ENCODE peak calls at places on chromosomes 13 and 19, in four cellular contexts. One of them, this sample, is unnamed.
A peak's percentile ranks its signal among the peaks of the same experiment; 100 is the strongest.

GRCh38 chr19:1269478-1270167 is 491 bp downstream of the CIRBP start:
- DNase-seq in WTC11: peak; percentile 79
- DNase-seq in K562: peak; percentile 74
- DNase-seq in HepG2: peak; percentile 66
- DNase-seq in this sample: peak; percentile 73

GRCh38 chr13:98922306-98922705 is 55.6 kb downstream of the DOCK9 start:
- DNase-seq in WTC11: no peak
- DNase-seq in K562: no peak
- DNase-seq in HepG2: no peak
- DNase-seq in this sample: no peak

GRCh38 chr13:48507024-48507423 is 25.9 kb downstream of the RCBTB2 start:
- DNase-seq in WTC11: no peak
- DNase-seq in K562: no peak
- DNase-seq in HepG2: no peak
- DNase-seq in this sample: no peak

GRCh38 chr13:74289861-74290260 is 155.7 kb upstream of the KLF12 start:
- DNase-seq in WTC11: no peak
- DNase-seq in K562: no peak
- DNase-seq in HepG2: no peak
- DNase-seq in this sample: no peak

GRCh38 chr19:3296446-3296845 is 69.9 kb upstream of the NFIC start:
- DNase-seq in WTC11: no peak
- DNase-seq in K562: no peak
- DNase-seq in HepG2: no peak
- DNase-seq in this sample: no peak

GRCh38 chr13:67742478-67742877 is 512.3 kb upstream of the PCDH9 start:
- DNase-seq in WTC11: no peak
- DNase-seq in K562: no peak
- DNase-seq in HepG2: no peak
- DNase-seq in this sample: no peak

GRCh38 chr13:51277943-51278342 is 55.7 kb downstream of the FAM124A start:
- DNase-seq in WTC11: no peak
- DNase-seq in K562: no peak
- DNase-seq in HepG2: no peak
- DNase-seq in this sample: no peak

GRCh38 chr13:45916036-45916435 is 64.5 kb upstream of the SIAH3 start:
- DNase-seq in WTC11: no peak
- DNase-seq in K562: no peak
- DNase-seq in HepG2: no peak
- DNase-seq in this sample: no peak

GRCh38 chr13:102536695-102537485 is 59.9 kb upstream of the TPP2 start:
- DNase-seq in WTC11: no peak
- DNase-seq in K562: no peak
- DNase-seq in HepG2: no peak
- DNase-seq in this sample: no peak

GRCh38 chr19:17686592-17687042 is 1.5 kb downstream of the UNC13A start:
- DNase-seq in WTC11: peak; percentile 84
- DNase-seq in K562: peak; percentile 88
- DNase-seq in HepG2: no peak
- DNase-seq in this sample: peak; percentile 30

GRCh38 chr13:50116430-50116973 is 101.3 kb downstream of the KCNRG start:
- DNase-seq in WTC11: no peak
- DNase-seq in K562: no peak
- DNase-seq in HepG2: no peak
- DNase-seq in this sample: no peak

GRCh38 chr13:80160110-80160509 is 180.8 kb downstream of the SPRY2 start:
- DNase-seq in WTC11: no peak
- DNase-seq in K562: no peak
- DNase-seq in HepG2: no peak
- DNase-seq in this sample: no peak
- TF ChIP-seq ELF4 in WTC11: no peak
- TF ChIP-seq ELF4 in K562: no peak
- TF ChIP-seq ELF4 in HepG2: no peak
- TF ChIP-seq ELF4 in this sample: no peak

GRCh38 chr19:19661675-19662251 is 1.7 kb downstream of the ATP13A1 start:
- DNase-seq in WTC11: no peak
- DNase-seq in K562: peak; percentile 31
- DNase-seq in HepG2: peak; percentile 66
- DNase-seq in this sample: peak; percentile 5
- TF ChIP-seq ELF4 in WTC11: no peak
- TF ChIP-seq ELF4 in K562: no peak
- TF ChIP-seq ELF4 in HepG2: no peak
- TF ChIP-seq ELF4 in this sample: no peak

GRCh38 chr19:44869728-44870470 is 21.2 kb upstream of the TOMM40 start:
- DNase-seq in WTC11: no peak
- DNase-seq in K562: peak; percentile 7
- DNase-seq in HepG2: no peak
- DNase-seq in this sample: no peak
- TF ChIP-seq ELF4 in WTC11: no peak
- TF ChIP-seq ELF4 in K562: no peak
- TF ChIP-seq ELF4 in HepG2: no peak
- TF ChIP-seq ELF4 in this sample: no peak

GRCh38 chr19:4352701-4353121 is 9.3 kb downstream of the MPND start:
- DNase-seq in WTC11: peak; percentile 78
- DNase-seq in K562: peak; percentile 74
- DNase-seq in HepG2: peak; percentile 47
- DNase-seq in this sample: peak; percentile 62
- TF ChIP-seq ELF4 in WTC11: no peak
- TF ChIP-seq ELF4 in K562: no peak
- TF ChIP-seq ELF4 in HepG2: no peak
- TF ChIP-seq ELF4 in this sample: no peak

DNA sequence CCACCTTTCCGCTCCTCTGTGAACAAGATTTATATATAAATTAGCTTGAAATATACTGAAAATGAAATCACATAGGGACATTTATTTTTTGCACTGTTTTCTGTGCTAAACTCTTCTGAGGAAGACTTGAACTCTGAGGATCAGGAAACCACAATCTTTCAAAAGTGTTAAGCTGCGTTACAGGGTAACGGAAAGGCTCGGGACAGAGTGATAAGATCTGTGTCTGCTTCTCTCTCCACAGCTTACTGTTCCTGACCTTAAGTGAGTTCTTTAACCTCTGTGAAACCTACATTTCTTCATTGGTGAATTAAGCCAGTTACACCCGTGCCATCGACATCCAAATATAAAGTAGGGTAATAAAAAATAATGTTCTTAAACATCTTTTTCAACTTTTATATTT is 38.9 kb downstream of the DACH1 start:
- DNase-seq in WTC11: no peak
- DNase-seq in K562: no peak
- DNase-seq in HepG2: no peak
- DNase-seq in this sample: no peak
- TF ChIP-seq ELF4 in WTC11: no peak
- TF ChIP-seq ELF4 in K562: no peak
- TF ChIP-seq ELF4 in HepG2: no peak
- TF ChIP-seq ELF4 in this sample: no peak

GRCh38 chr13:110118106-110118505 is 188.9 kb downstream of the COL4A1 start:
- DNase-seq in WTC11: no peak
- DNase-seq in K562: no peak
- DNase-seq in HepG2: no peak
- DNase-seq in this sample: no peak

GRCh38 chr13:110123041-110123809 is 183.7 kb downstream of the COL4A1 start:
- DNase-seq in WTC11: no peak
- DNase-seq in K562: no peak
- DNase-seq in HepG2: no peak
- DNase-seq in this sample: no peak

GRCh38 chr13:110121312-110122083 is 185.5 kb downstream of the COL4A1 start:
- DNase-seq in WTC11: no peak
- DNase-seq in K562: no peak
- DNase-seq in HepG2: no peak
- DNase-seq in this sample: no peak

GRCh38 chr13:110124201-110124600 is 182.8 kb downstream of the COL4A1 start:
- DNase-seq in WTC11: no peak
- DNase-seq in K562: no peak
- DNase-seq in HepG2: no peak
- DNase-seq in this sample: no peak

DNA sequence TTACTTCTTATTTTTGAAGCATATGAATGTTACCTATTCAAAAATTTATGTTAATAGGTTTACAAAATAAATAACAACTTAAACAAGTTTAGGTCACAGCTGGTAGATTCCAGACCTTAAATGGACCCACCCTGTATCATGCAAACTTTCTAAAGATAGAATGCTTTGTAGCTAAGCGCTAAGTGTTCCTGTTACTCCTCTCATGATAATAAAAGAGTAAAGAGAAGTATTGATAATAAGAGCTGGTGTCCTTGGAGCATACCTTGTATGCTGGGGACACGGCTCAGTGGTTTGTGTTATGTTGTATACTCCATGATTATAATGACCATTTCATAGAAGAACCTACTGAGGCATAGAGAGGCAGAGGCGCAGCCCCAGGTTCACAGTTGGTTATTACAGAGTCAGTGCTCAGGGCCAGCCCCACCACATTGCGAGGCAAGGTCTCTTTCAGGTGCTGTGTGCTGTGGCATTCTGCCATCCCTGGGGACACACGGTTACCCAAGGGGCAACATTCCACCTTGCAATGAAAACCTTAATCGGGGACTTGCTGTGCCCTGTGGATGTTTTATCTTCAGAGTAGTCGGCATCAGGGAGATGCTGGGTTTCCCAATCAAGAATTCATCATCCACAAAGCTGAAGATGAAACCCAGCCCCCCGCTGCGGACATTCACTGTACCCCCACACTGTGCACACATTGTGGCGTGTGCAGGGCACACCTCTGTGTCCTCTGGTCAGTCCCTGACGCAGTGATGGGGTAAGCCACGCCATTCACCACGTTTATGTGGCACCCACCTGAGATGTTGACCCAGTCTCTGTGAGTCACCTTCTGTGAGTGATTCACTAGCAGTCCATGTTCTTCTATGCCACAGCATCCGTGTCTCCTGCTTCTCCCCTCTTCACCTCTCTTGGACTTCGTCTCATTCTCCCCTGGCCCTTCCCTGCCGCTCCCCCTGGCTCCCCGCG is 186.7 kb downstream of the COL4A1 start:
- DNase-seq in WTC11: no peak
- DNase-seq in K562: no peak
- DNase-seq in HepG2: no peak
- DNase-seq in this sample: no peak
- TF ChIP-seq ELF4 in WTC11: no peak
- TF ChIP-seq ELF4 in K562: no peak
- TF ChIP-seq ELF4 in HepG2: no peak
- TF ChIP-seq ELF4 in this sample: no peak

DNA sequence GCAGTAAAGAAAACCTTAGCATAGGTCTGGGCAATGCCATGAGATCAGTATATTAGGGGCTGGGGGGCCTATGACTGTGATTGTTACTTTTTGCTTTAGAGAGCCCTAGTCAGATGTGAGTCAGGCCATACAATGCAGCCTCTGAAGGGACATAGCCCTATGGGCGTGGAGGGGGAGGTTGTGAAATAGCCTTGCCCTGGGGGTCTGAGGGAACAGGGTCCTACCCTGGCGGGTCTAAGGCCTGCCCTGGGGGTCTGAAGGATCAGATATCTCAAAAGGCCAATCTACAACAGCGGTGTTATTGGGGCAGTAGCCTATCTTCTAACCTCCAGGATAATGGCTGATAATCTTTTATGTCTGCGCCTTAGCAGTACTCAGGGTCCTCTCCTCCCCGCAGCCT is 13.8 kb upstream of the SLC1A5 start:
- DNase-seq in WTC11: no peak
- DNase-seq in K562: no peak
- DNase-seq in HepG2: no peak
- DNase-seq in this sample: no peak
- TF ChIP-seq ELF4 in WTC11: no peak
- TF ChIP-seq ELF4 in K562: no peak
- TF ChIP-seq ELF4 in HepG2: no peak
- TF ChIP-seq ELF4 in this sample: no peak

GRCh38 chr19:10431254-10431942 is 11.1 kb downstream of the PDE4A start:
- DNase-seq in WTC11: peak; percentile 34
- DNase-seq in K562: peak; percentile 56
- DNase-seq in HepG2: no peak
- DNase-seq in this sample: no peak
- TF ChIP-seq ELF4 in WTC11: no peak
- TF ChIP-seq ELF4 in K562: no peak
- TF ChIP-seq ELF4 in HepG2: no peak
- TF ChIP-seq ELF4 in this sample: no peak

GRCh38 chr13:112760931-112761330 is 71.1 kb downstream of the ATP11A start:
- DNase-seq in WTC11: no peak
- DNase-seq in K562: no peak
- DNase-seq in HepG2: no peak
- DNase-seq in this sample: no peak

GRCh38 chr13:112764028-112764427 is 74.2 kb downstream of the ATP11A start:
- DNase-seq in WTC11: no peak
- DNase-seq in K562: no peak
- DNase-seq in HepG2: no peak
- DNase-seq in this sample: no peak

GRCh38 chr13:112760440-112760839 is 70.6 kb downstream of the ATP11A start:
- DNase-seq in WTC11: no peak
- DNase-seq in K562: no peak
- DNase-seq in HepG2: no peak
- DNase-seq in this sample: no peak

GRCh38 chr13:112762690-112763080 is 72.8 kb downstream of the ATP11A start:
- DNase-seq in WTC11: no peak
- DNase-seq in K562: no peak
- DNase-seq in HepG2: no peak
- DNase-seq in this sample: no peak

GRCh38 chr13:112761701-112762689 is 72.2 kb downstream of the ATP11A start:
- DNase-seq in WTC11: no peak
- DNase-seq in K562: no peak
- DNase-seq in HepG2: no peak
- DNase-seq in this sample: no peak
- TF ChIP-seq ELF4 in WTC11: no peak
- TF ChIP-seq ELF4 in K562: no peak
- TF ChIP-seq ELF4 in HepG2: no peak
- TF ChIP-seq ELF4 in this sample: no peak